ENCODE peak calls at places on chromosomes 13 and 19, in seven cellular contexts. B is fibroblast of lung, M is fibroblast of pulmonary artery, R is BE2C, Q is stomach, X is glutamatergic neuron, S is GM12864. H is an unnamed sample.

GRCh38 chr13:24221007-24221406 is 60.5 kb downstream of the SPATA13 start:
- DNase-seq in R (no peak), Q (no peak), B (no peak), X (no peak), M (no peak), S (no peak), H (no peak)

GRCh38 chr13:108495686-108496363 is 133.6 kb upstream of the MYO16 start:
- DNase-seq in S (no peak), X (peak), B (peak), R (no peak), Q (no peak), M (no peak), H (no peak)

GRCh38 chr13:35984776-35985453 is 146.3 kb downstream of the DCLK1 start:
- DNase-seq in Q (no peak), M (no peak), R (peak), X (peak), B (no peak), S (no peak), H (no peak)

GRCh38 chr19:49340069-49340864 is 5.1 kb downstream of the CD37 start:
- DNase-seq in B (no peak), Q (peak), X (peak), R (peak), S (peak), M (no peak), H (peak)

GRCh38 chr19:3176715-3177501 is 1.7 kb upstream of the S1PR4 start:
- DNase-seq in Q (peak), R (no peak), X (no peak), S (no peak), B (peak), M (no peak), H (peak)

GRCh38 chr19:37718357-37718756 is 1.2 kb downstream of the ZNF607 start:
- DNase-seq in X (no peak), Q (no peak), S (no peak), R (no peak), M (no peak), B (no peak), H (no peak)

GRCh38 chr19:23070353-23070781 is 46.5 kb upstream of the ZNF730 start:
- DNase-seq in S (no peak), R (peak), B (peak), Q (no peak), M (peak), X (peak), H (no peak)

GRCh38 chr13:43307921-43308433 is 284.6 kb downstream of the DNAJC15 start:
- DNase-seq in B (peak), X (no peak), S (peak), R (peak), Q (peak), M (peak), H (no peak)

GRCh38 chr19:40461669-40462221 is 3.8 kb downstream of the BLVRB start:
- DNase-seq in Q (no peak), X (no peak), S (no peak), R (no peak), B (no peak), M (no peak), H (no peak)

GRCh38 chr19:35988824-35989223 is 6.2 kb upstream of the SDHAF1 start:
- DNase-seq in X (no peak), R (no peak), M (no peak), Q (no peak), B (no peak), S (no peak), H (no peak)

GRCh38 chr19:35986111-35986510 is 8.9 kb upstream of the SDHAF1 start:
- DNase-seq in S (no peak), R (no peak), M (no peak), Q (no peak), B (no peak), X (no peak), H (no peak)

GRCh38 chr19:35990771-35991730 is 3.9 kb upstream of the SDHAF1 start:
- DNase-seq in S (no peak), R (no peak), Q (no peak), M (no peak), B (no peak), X (no peak), H (no peak)

GRCh38 chr19:35986664-35987570 is 8.1 kb upstream of the SDHAF1 start:
- DNase-seq in S (no peak), M (no peak), R (peak), Q (no peak), B (no peak), X (peak), H (peak)

GRCh38 chr19:35987571-35987896 is 7.5 kb upstream of the SDHAF1 start:
- DNase-seq in M (no peak), S (no peak), R (no peak), Q (no peak), X (no peak), B (no peak), H (no peak)
- TF ChIP-seq CTCF in M (no peak), S (no peak), R (no peak), Q (no peak), X (no peak), B (no peak), H (no peak)

GRCh38 chr19:45691516-45692186 is at the start of gene SNRPD2:
- DNase-seq in S (no peak), M (peak), R (peak), X (peak), Q (peak), B (peak), H (peak)
- TF ChIP-seq CTCF in S (no peak), M (no peak), R (no peak), X (no peak), Q (no peak), B (no peak), H (no peak)

GRCh38 chr13:50531917-50532899 is 311.3 kb downstream of the DLEU7 start:
- DNase-seq in M (peak), R (no peak), B (peak), S (no peak), X (no peak), Q (no peak), H (no peak)
- TF ChIP-seq CTCF in M (peak), R (peak), B (peak), S (peak), X (no peak), Q (no peak), H (no peak)

GRCh38 chr13:97257228-97257755 is 35.2 kb downstream of the MBNL2 start:
- DNase-seq in X (no peak), B (no peak), S (no peak), R (no peak), M (no peak), Q (no peak), H (no peak)

GRCh38 chr13:97254809-97255208 is 32.7 kb downstream of the MBNL2 start:
- DNase-seq in M (no peak), B (peak), X (no peak), Q (no peak), S (no peak), R (no peak), H (no peak)

GRCh38 chr13:97253581-97254293 is 31.6 kb downstream of the MBNL2 start:
- DNase-seq in S (no peak), B (no peak), M (no peak), R (no peak), X (no peak), Q (no peak), H (no peak)

GRCh38 chr13:97256343-97256783 is 34.2 kb downstream of the MBNL2 start:
- DNase-seq in S (no peak), X (no peak), R (no peak), M (peak), Q (no peak), B (peak), H (no peak)

DNA sequence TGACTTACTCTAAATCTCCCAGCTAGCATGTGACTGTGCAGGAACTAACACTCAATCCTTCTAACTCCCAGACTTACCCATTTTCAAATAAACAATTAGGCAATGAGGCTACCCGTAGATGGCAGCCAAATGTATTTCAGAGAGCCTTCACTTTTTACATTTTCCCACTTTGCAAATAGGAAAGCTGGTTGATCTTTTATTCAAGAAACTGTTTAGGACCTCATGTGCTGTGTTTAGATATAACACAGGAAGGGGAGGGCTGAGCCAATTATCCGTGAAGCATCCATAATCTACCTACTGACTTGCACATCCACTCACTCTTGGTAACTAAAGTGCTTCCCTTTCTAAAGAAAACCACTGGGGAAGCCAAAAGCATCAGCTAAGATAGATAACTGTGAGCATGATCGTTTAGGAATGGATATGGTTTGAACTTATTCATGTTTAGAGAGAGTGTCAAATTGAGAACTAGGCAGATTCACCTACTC is 33.4 kb downstream of the MBNL2 start:
- DNase-seq in X (no peak), R (no peak), S (no peak), M (no peak), B (peak), Q (no peak), H (no peak)
- TF ChIP-seq CTCF in X (no peak), R (no peak), S (no peak), M (no peak), B (no peak), Q (no peak), H (no peak)

GRCh38 chr19:7197760-7198696 is 96.2 kb downstream of the INSR start:
- DNase-seq in S (peak), X (peak), R (peak), Q (peak), M (peak), B (peak), H (peak)
- TF ChIP-seq CTCF in S (peak), X (peak), R (no peak), Q (no peak), M (peak), B (peak), H (no peak)

GRCh38 chr19:13260883-13261653 is 110.9 kb downstream of the IER2 start:
- DNase-seq in M (peak), R (no peak), S (peak), B (peak), X (no peak), Q (peak), H (peak)

GRCh38 chr19:13256918-13257317 is 106.7 kb downstream of the IER2 start:
- DNase-seq in R (no peak), B (no peak), X (no peak), S (no peak), M (no peak), Q (no peak), H (no peak)

GRCh38 chr19:13267131-13267530 is 116.9 kb downstream of the IER2 start:
- DNase-seq in X (no peak), R (no peak), Q (no peak), S (no peak), M (no peak), B (no peak), H (no peak)

GRCh38 chr19:13267889-13268288 is 117.7 kb downstream of the IER2 start:
- DNase-seq in X (no peak), B (no peak), M (no peak), Q (no peak), S (no peak), R (no peak), H (no peak)

DNA sequence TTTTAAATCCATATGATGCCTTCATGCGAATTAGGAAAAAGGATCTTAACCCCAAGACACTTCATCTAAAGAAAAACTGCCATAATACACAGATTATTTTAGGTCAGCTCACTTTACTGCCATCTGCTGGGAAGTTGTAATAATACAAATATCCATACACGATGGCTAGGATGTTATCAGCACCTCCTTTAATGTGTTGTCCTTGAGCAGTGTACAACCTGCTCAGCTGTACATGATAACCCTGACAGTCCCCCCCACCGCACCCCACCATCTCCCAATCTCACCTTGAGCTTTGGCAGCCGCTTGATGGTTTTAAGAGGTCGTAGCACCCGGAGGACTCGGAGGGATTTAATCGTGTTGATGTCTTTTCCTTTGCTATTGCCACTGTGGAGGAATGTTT is 112.2 kb downstream of the IER2 start:
- DNase-seq in M (peak), B (peak), Q (no peak), R (no peak), X (no peak), S (peak), H (no peak)
- TF ChIP-seq CTCF in M (peak), B (peak), Q (no peak), R (peak), X (peak), S (peak), H (no peak)

GRCh38 chr19:13089139-13089856 is 13.4 kb downstream of the LYL1 start:
- DNase-seq in S (no peak), X (no peak), R (no peak), M (no peak), B (no peak), Q (no peak), H (no peak)
- TF ChIP-seq CTCF in S (peak), X (peak), R (peak), M (peak), B (peak), Q (no peak), H (peak)

GRCh38 chr13:28340272-28340793 is 154.6 kb downstream of the FLT1 start:
- DNase-seq in B (peak), S (no peak), X (no peak), Q (no peak), M (no peak), R (no peak), H (no peak)
- TF ChIP-seq CTCF in B (no peak), S (no peak), X (no peak), Q (no peak), M (no peak), R (no peak), H (no peak)

GRCh38 chr19:39397360-39398296 is 6.5 kb downstream of the MED29 start:
- DNase-seq in Q (peak), X (peak), S (no peak), M (peak), B (peak), R (peak), H (peak)

GRCh38 chr19:39401549-39402416 is 4.9 kb upstream of the ZFP36 start:
- DNase-seq in S (no peak), M (peak), B (peak), X (no peak), Q (peak), R (peak), H (peak)

GRCh38 chr19:39400997-39401548 is 5.6 kb upstream of the ZFP36 start:
- DNase-seq in M (no peak), Q (no peak), R (no peak), S (no peak), X (no peak), B (no peak), H (no peak)

GRCh38 chr19:39399684-39400465 is 6.8 kb upstream of the ZFP36 start:
- DNase-seq in B (no peak), R (no peak), X (no peak), Q (no peak), M (no peak), S (no peak), H (no peak)

DNA sequence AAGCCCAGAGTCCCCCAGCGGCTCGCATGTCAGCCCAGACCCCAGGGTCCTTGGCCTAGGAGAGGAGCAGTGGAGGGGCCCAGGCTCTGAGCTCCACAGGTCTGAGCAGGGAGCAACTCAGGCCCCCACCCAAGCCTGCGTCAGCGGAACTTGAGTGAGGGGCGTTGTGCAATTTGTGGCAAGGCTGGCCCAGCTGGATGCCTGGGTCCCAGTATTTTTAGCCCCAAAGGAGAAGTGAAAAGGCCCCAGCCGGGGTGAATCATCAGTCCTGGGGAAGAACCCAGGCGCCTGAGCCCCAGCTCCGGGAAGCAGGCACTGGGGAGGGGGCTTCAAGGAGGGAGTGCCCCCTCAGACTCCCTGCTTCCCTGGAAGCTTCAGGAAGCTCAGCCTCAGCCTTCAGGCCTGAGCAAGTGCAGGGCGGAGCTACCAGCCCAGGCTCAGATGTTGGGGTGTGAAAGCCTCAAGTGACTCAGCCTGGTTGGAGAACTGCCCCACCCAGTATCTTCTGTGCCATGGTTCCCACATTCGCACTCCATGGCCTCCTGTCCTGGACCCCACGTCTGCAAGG is 7.2 kb downstream of the MED29 start:
- DNase-seq in X (no peak), S (no peak), M (peak), B (peak), Q (peak), R (no peak), H (peak)
- TF ChIP-seq CTCF in X (no peak), S (no peak), M (no peak), B (no peak), Q (no peak), R (no peak), H (no peak)

H was measured in Calu3.